ENCODE peak calls at places on chromosomes 4 and X, in six cellular contexts. B is transverse colon, T is ovary, Z is cardiac muscle cell, X is endodermal cell, J is colonic mucosa. E is an unnamed sample. For H3K4me1, the result is how much of the 10 kb centered on the place peaks cover.

GRCh38 chrX:122913134-122913533 is 270.9 kb upstream of the GRIA3 start:
- DNase-seq in B (no peak), T (no peak), Z (no peak), X (no peak), J (no peak), E (no peak)

GRCh38 chrX:40571600-40571999 is 9.2 kb upstream of the ATP6AP2 start:
- DNase-seq in B (no peak), T (no peak), Z (no peak), X (no peak), J (no peak), E (no peak)

GRCh38 chrX:35016051-35016450 is 73.5 kb downstream of the FAM47B start:
- DNase-seq in B (no peak), T (no peak), Z (no peak), X (no peak), J (no peak), E (no peak)

GRCh38 chr4:39066371-39066770 is 4.3 kb downstream of the KLHL5 start:
- DNase-seq in B (no peak), T (no peak), Z (no peak), X (no peak), J (no peak), E (no peak)

GRCh38 chrX:63635750-63636149 is 149.3 kb downstream of the ARHGEF9 start:
- DNase-seq in B (no peak), T (no peak), Z (no peak), X (no peak), J (no peak), E (no peak)

GRCh38 chr4:6331018-6331417 is 61.4 kb downstream of the WFS1 start:
- DNase-seq in B (peak), T (no peak), Z (peak), X (peak), J (no peak), E (no peak)

GRCh38 chrX:73262991-73263390 is 48.3 kb upstream of the NAP1L2 start:
- DNase-seq in B (no peak), T (no peak), Z (no peak), X (no peak), J (no peak), E (no peak)

GRCh38 chr4:6299875-6300274 is 30.2 kb downstream of the WFS1 start:
- DNase-seq in B (no peak), T (no peak), Z (no peak), X (no peak), J (no peak), E (no peak)

GRCh38 chrX:54931107-54931506 is 10.5 kb downstream of the TRO start:
- DNase-seq in B (no peak), T (no peak), Z (no peak), X (no peak), J (no peak), E (no peak)

GRCh38 chrX:110600745-110601310 is 194.8 kb downstream of the CHRDL1 start:
- DNase-seq in B (no peak), T (no peak), Z (no peak), X (no peak), J (no peak), E (no peak)

GRCh38 chrX:154822029-154822428 is 12.4 kb downstream of the SMIM9 start:
- DNase-seq in B (no peak), T (no peak), Z (no peak), X (no peak), J (no peak), E (no peak)
- H3K4me1 ChIP-seq in B (under half), T (under half), Z (under half), X (under half), J (under half), E (under half)

GRCh38 chr4:173515458-173515857 is 14.6 kb downstream of the HAND2 start:
- DNase-seq in B (no peak), T (no peak), Z (no peak), X (peak), J (no peak), E (no peak)

GRCh38 chr4:173519130-173520101 is 10.6 kb downstream of the HAND2 start:
- DNase-seq in B (no peak), T (peak), Z (peak), X (no peak), J (no peak), E (peak)

GRCh38 chr4:173516621-173517612 is 13.1 kb downstream of the HAND2 start:
- DNase-seq in B (no peak), T (peak), Z (peak), X (peak), J (no peak), E (no peak)

GRCh38 chr4:173518419-173519102 is 11.5 kb downstream of the HAND2 start:
- DNase-seq in B (no peak), T (peak), Z (peak), X (peak), J (no peak), E (no peak)

GRCh38 chr4:173517781-173518371 is 12.2 kb downstream of the HAND2 start:
- DNase-seq in B (peak), T (peak), Z (peak), X (peak), J (no peak), E (no peak)
- H3K4me3 ChIP-seq in B (peak), T (no peak), Z (peak), X (no peak), J (peak), E (peak)

DNA sequence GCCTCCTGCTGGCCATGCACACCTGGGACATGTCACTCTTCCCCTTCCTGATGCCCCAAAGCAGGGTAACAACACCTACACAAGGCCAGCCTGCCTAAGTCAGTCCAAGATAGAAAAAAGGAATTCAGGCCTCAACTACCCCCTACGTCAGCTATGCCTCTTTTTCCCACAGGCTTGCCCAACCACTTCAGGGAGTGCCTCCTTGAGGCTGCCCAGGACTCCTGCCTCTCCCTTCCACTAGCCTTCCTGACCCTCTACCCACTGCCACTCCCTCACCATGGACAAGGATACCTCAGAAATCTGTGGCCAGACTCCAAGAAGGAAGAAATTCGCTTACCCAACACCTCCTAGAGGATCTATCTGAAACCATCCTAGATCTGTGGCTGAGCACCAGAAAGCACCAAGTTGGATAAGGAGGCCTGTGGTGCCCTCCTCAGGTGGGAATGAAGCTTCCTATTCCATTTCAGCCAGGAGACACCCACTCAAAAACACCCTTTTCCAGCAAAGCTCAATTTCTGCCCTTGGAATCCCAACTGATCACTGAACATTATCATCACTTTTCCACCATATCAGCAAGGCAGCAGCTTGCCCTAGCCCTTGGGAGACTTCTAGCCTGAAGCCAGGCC is 1.8 kb downstream of the KDM5C start:
- DNase-seq in B (peak), T (no peak), Z (peak), X (peak), J (peak), E (no peak)
- TF ChIP-seq CTCF in B (no peak), T (no peak), Z (no peak), X (peak), J (no peak), E (no peak)

GRCh38 chr4:108141213-108142045 is 27.3 kb downstream of the LEF1 start:
- DNase-seq in B (no peak), T (no peak), Z (no peak), X (no peak), J (no peak), E (no peak)
- H3K4me1 ChIP-seq in B (under half), T (under half), Z (half or more), X (under half), J (under half), E (under half)